ENCODE peak calls at places on chromosomes 4 and X, in seven cellular contexts. One of them, this sample, is unnamed.

GRCh38 chrX:44344194-44344593 is 722 bp upstream of the EFHC2 start:
- DNase-seq in mesendoderm: peak; percentile 9
- DNase-seq in neuronal stem cell: no peak
- DNase-seq in H9: peak; percentile 29
- DNase-seq in IMR-90: no peak
- DNase-seq in trophoblast cell: no peak
- DNase-seq in H1: no peak
- DNase-seq in this sample: no peak

GRCh38 chr4:20592666-20593065 is 107.6 kb upstream of the PACRGL start:
- DNase-seq in H9: no peak
- DNase-seq in trophoblast cell: no peak
- DNase-seq in H1: no peak
- DNase-seq in neuronal stem cell: no peak
- DNase-seq in mesendoderm: no peak
- DNase-seq in IMR-90: peak; percentile 65
- DNase-seq in this sample: peak; percentile 33

GRCh38 chr4:108766058-108766457 is 3.2 kb upstream of the ETNPPL start:
- DNase-seq in trophoblast cell: no peak
- DNase-seq in neuronal stem cell: no peak
- DNase-seq in H1: no peak
- DNase-seq in mesendoderm: no peak
- DNase-seq in H9: no peak
- DNase-seq in IMR-90: no peak
- DNase-seq in this sample: no peak

GRCh38 chr4:147157860-147158701 is 212.4 kb upstream of the TTC29 start:
- DNase-seq in trophoblast cell: no peak
- DNase-seq in H9: peak; percentile 68
- DNase-seq in H1: peak; percentile 75
- DNase-seq in mesendoderm: peak; percentile 30
- DNase-seq in IMR-90: peak; percentile 20
- DNase-seq in neuronal stem cell: peak; percentile 49
- DNase-seq in this sample: peak; percentile 44

GRCh38 chr4:24928708-24929107 is 15.9 kb upstream of the CCDC149 start:
- DNase-seq in H1: no peak
- DNase-seq in IMR-90: no peak
- DNase-seq in H9: no peak
- DNase-seq in mesendoderm: no peak
- DNase-seq in trophoblast cell: no peak
- DNase-seq in neuronal stem cell: no peak
- DNase-seq in this sample: no peak

GRCh38 chr4:113596396-113596795 is 165.1 kb downstream of the CAMK2D start:
- DNase-seq in IMR-90: no peak
- DNase-seq in trophoblast cell: no peak
- DNase-seq in mesendoderm: no peak
- DNase-seq in H9: no peak
- DNase-seq in H1: no peak
- DNase-seq in neuronal stem cell: no peak
- DNase-seq in this sample: no peak

GRCh38 chrX:39203427-39203826 is 402.2 kb downstream of the MID1IP1 start:
- DNase-seq in H9: no peak
- DNase-seq in trophoblast cell: no peak
- DNase-seq in IMR-90: no peak
- DNase-seq in neuronal stem cell: no peak
- DNase-seq in H1: no peak
- DNase-seq in mesendoderm: no peak
- DNase-seq in this sample: no peak

GRCh38 chr4:8528713-8529112 is 51.5 kb upstream of the GPR78 start:
- DNase-seq in H1: no peak
- DNase-seq in IMR-90: peak; percentile 65
- DNase-seq in mesendoderm: no peak
- DNase-seq in H9: no peak
- DNase-seq in trophoblast cell: no peak
- DNase-seq in neuronal stem cell: no peak
- DNase-seq in this sample: peak; percentile 80

GRCh38 chr4:187606581-187606980 is 389.0 kb upstream of the ZFP42 start:
- DNase-seq in H9: peak; percentile 63
- DNase-seq in neuronal stem cell: peak; percentile 44
- DNase-seq in H1: peak; percentile 56
- DNase-seq in IMR-90: peak; percentile 69
- DNase-seq in mesendoderm: peak; percentile 77
- DNase-seq in trophoblast cell: peak; percentile 20
- DNase-seq in this sample: peak; percentile 63

GRCh38 chrX:283115-283845 is 2.1 kb downstream of the PLCXD1 start:
- DNase-seq in mesendoderm: peak; percentile 98
- DNase-seq in IMR-90: peak; percentile 83
- DNase-seq in neuronal stem cell: peak; percentile 88
- DNase-seq in trophoblast cell: peak; percentile 83
- DNase-seq in H1: peak; percentile 90
- DNase-seq in H9: peak; percentile 96
- DNase-seq in this sample: peak; percentile 90

GRCh38 chr4:134089885-134090284 is 111.7 kb downstream of the PABPC4L start:
- DNase-seq in mesendoderm: peak; percentile 78
- DNase-seq in H9: no peak
- DNase-seq in trophoblast cell: peak; percentile 20
- DNase-seq in H1: no peak
- DNase-seq in IMR-90: no peak
- DNase-seq in neuronal stem cell: no peak
- DNase-seq in this sample: no peak

GRCh38 chr4:28279249-28279648 is 1418.6 kb downstream of the STIM2 start:
- DNase-seq in mesendoderm: peak; percentile 22
- DNase-seq in trophoblast cell: no peak
- DNase-seq in H1: no peak
- DNase-seq in IMR-90: no peak
- DNase-seq in neuronal stem cell: no peak
- DNase-seq in H9: no peak
- DNase-seq in this sample: no peak

GRCh38 chr4:40486534-40486933 is 143.1 kb downstream of the RBM47 start:
- DNase-seq in H1: no peak
- DNase-seq in neuronal stem cell: no peak
- DNase-seq in IMR-90: peak; percentile 58
- DNase-seq in H9: no peak
- DNase-seq in mesendoderm: no peak
- DNase-seq in trophoblast cell: no peak
- DNase-seq in this sample: peak; percentile 58

GRCh38 chr4:1365271-1366178 is 18.5 kb downstream of the UVSSA start:
- DNase-seq in H1: no peak
- DNase-seq in trophoblast cell: peak; percentile 81
- DNase-seq in H9: peak; percentile 61
- DNase-seq in IMR-90: no peak
- DNase-seq in neuronal stem cell: no peak
- DNase-seq in mesendoderm: no peak
- DNase-seq in this sample: no peak

GRCh38 chrX:55619547-55619946 is 3.7 kb upstream of the FOXR2 start:
- DNase-seq in trophoblast cell: no peak
- DNase-seq in H1: no peak
- DNase-seq in mesendoderm: no peak
- DNase-seq in IMR-90: no peak
- DNase-seq in H9: no peak
- DNase-seq in neuronal stem cell: no peak
- DNase-seq in this sample: no peak

GRCh38 chrX:13733506-13733905 is 914 bp downstream of the TRAPPC2 start:
- DNase-seq in mesendoderm: no peak
- DNase-seq in H1: no peak
- DNase-seq in H9: no peak
- DNase-seq in IMR-90: peak; percentile 23
- DNase-seq in neuronal stem cell: no peak
- DNase-seq in trophoblast cell: no peak
- DNase-seq in this sample: peak; percentile 13

GRCh38 chrX:131827935-131828334 is 195.2 kb upstream of the STK26 start:
- DNase-seq in trophoblast cell: no peak
- DNase-seq in H1: no peak
- DNase-seq in mesendoderm: peak; percentile 82
- DNase-seq in neuronal stem cell: peak; percentile 42
- DNase-seq in IMR-90: no peak
- DNase-seq in H9: peak; percentile 53
- DNase-seq in this sample: peak; percentile 41

GRCh38 chr4:87410157-87410556 is 12.2 kb upstream of the NUDT9 start:
- DNase-seq in trophoblast cell: no peak
- DNase-seq in H9: no peak
- DNase-seq in H1: no peak
- DNase-seq in neuronal stem cell: no peak
- DNase-seq in IMR-90: peak; percentile 30
- DNase-seq in mesendoderm: no peak
- DNase-seq in this sample: peak; percentile 72

GRCh38 chr4:87410669-87411068 is 11.7 kb upstream of the NUDT9 start:
- DNase-seq in H1: no peak
- DNase-seq in neuronal stem cell: no peak
- DNase-seq in mesendoderm: no peak
- DNase-seq in H9: no peak
- DNase-seq in IMR-90: peak; percentile 37
- DNase-seq in trophoblast cell: no peak
- DNase-seq in this sample: peak; percentile 53

GRCh38 chr4:87416965-87417364 is 5.4 kb upstream of the NUDT9 start:
- DNase-seq in neuronal stem cell: no peak
- DNase-seq in H1: no peak
- DNase-seq in trophoblast cell: no peak
- DNase-seq in IMR-90: no peak
- DNase-seq in H9: no peak
- DNase-seq in mesendoderm: no peak
- DNase-seq in this sample: no peak

GRCh38 chr4:87419578-87420249 is 2.7 kb upstream of the NUDT9 start:
- DNase-seq in mesendoderm: no peak
- DNase-seq in H9: no peak
- DNase-seq in IMR-90: no peak
- DNase-seq in H1: no peak
- DNase-seq in trophoblast cell: no peak
- DNase-seq in neuronal stem cell: no peak
- DNase-seq in this sample: peak; percentile 60

DNA sequence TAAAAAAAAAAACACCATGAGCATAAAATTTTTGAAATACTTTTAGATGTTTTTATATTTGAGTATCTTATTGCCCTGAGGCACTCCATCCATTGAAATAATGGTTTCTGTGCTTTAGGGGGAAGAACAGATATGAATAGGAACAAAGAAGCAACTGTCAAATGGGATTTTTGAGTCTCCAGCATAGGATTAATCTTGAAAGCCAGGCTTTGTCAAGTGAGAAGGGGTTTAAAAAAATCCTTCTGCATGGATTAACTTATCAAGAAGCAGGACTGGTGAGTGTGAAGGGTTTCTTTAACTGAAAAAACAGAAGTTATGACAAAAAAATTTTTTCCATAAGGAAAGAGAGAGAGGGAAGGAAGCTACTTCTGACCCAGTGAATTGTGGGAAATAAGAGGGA is 7.6 kb upstream of the NUDT9 start:
- DNase-seq in H1: no peak
- DNase-seq in H9: no peak
- DNase-seq in mesendoderm: no peak
- DNase-seq in neuronal stem cell: no peak
- DNase-seq in trophoblast cell: no peak
- DNase-seq in IMR-90: no peak
- DNase-seq in this sample: no peak
- H2BK5ac ChIP-seq in H1: no peak overlapping the region
- H2BK5ac ChIP-seq in H9: no peak overlapping the region
- H2BK5ac ChIP-seq in mesendoderm: no peak overlapping the region
- H2BK5ac ChIP-seq in neuronal stem cell: no peak overlapping the region
- H2BK5ac ChIP-seq in trophoblast cell: no peak overlapping the region
- H2BK5ac ChIP-seq in IMR-90: no peak overlapping the region
- H2BK5ac ChIP-seq in this sample: no peak overlapping the region

DNA sequence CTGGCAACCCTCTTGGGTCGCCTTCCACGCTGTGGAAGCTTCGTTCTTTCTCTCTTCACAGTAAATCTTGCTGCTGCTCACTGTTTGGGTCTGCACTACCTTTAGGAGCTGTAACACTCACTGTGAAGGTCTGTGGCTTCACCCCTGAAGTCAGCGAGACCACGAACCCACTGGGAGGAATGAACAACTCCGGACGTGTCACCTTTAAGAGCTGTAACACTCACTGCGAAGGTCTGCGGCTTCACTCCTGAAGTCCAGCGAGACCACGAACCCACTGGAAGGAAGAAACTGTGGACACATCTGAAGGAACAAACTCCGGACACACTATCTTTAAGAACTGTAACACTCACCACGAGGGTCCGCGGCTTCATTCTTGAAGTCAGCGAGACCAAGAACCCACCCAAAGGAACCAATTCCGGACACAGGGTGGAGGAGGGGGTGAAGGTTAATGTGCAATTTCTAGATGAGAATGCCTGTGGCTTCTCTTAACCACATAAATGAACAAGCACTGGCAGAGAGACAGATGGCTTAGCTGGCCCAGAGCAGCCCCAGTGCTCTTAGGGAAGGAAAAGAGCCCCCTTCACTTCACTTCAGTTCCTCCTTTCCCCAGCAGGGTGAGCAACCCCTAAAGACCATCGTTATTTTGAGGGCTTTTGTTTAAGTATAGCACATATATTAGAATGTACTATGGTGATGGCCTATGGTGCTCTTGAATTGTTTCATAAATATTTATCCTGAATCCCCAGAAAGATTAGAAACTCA is 73.0 kb downstream of the LUZP4 start:
- DNase-seq in trophoblast cell: no peak
- DNase-seq in neuronal stem cell: no peak
- DNase-seq in mesendoderm: peak; percentile 18
- DNase-seq in H1: no peak
- DNase-seq in H9: no peak
- DNase-seq in IMR-90: peak; percentile 33
- DNase-seq in this sample: peak; percentile 61
- H3K4ac ChIP-seq in trophoblast cell: no peak overlapping the region
- H3K4ac ChIP-seq in neuronal stem cell: no peak overlapping the region
- H3K4ac ChIP-seq in mesendoderm: no peak overlapping the region
- H3K4ac ChIP-seq in H1: no peak overlapping the region
- H3K4ac ChIP-seq in H9: no peak overlapping the region
- H3K4ac ChIP-seq in IMR-90: no peak overlapping the region
- H3K4ac ChIP-seq in this sample: no peak overlapping the region

DNA sequence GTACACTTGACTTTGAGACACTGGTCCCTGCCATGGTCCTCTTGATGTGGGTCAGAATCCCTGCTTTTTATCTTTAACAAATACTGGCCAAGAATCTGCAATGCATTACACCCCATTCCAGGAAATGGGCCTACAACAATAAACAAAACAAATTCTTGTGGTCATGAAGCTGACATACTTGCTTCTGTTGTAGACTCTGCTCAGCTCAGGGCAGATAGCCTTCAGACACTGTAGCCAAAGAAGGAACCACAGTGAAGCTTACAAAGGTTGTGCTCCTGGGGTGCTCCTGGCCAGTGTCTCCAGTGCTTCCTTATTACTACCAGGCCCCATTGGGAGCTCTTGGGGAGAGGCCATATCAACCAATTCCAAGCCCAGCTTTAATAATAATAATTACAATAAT is 21.8 kb downstream of the KIAA1210 start:
- DNase-seq in mesendoderm: no peak
- DNase-seq in IMR-90: peak; percentile 19
- DNase-seq in neuronal stem cell: no peak
- DNase-seq in H1: no peak
- DNase-seq in trophoblast cell: no peak
- DNase-seq in H9: no peak
- DNase-seq in this sample: peak; percentile 22
- H3K18ac ChIP-seq in mesendoderm: no peak overlapping the region
- H3K18ac ChIP-seq in IMR-90: no peak overlapping the region
- H3K18ac ChIP-seq in neuronal stem cell: no peak overlapping the region
- H3K18ac ChIP-seq in H1: no peak overlapping the region
- H3K18ac ChIP-seq in trophoblast cell: no peak overlapping the region
- H3K18ac ChIP-seq in H9: no peak overlapping the region
- H3K18ac ChIP-seq in this sample: no peak overlapping the region

DNA sequence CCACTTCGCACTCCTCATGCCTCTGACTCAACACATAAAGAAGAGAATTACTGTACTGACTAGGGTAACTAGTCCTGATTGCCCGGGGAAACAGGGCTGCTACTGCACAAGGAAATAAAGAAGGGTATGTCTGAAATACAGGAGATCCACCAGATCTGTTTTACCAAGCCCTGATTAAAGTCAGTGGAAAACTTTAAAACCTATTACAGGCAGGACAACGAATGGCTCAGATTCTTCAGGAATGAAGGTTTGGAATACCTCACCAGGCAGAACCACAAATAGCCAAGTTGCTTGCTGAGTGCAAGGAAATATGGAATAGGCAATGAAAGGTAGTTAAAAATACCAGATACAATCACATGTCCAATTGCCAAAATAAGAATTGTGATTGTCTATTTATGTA is 17.3 kb downstream of the LAMTOR3 start:
- DNase-seq in mesendoderm: no peak
- DNase-seq in IMR-90: no peak
- DNase-seq in trophoblast cell: peak; percentile 23
- DNase-seq in neuronal stem cell: no peak
- DNase-seq in H1: no peak
- DNase-seq in H9: no peak
- DNase-seq in this sample: no peak
- H2BK5ac ChIP-seq in mesendoderm: no peak overlapping the region
- H2BK5ac ChIP-seq in IMR-90: no peak overlapping the region
- H2BK5ac ChIP-seq in trophoblast cell: no peak overlapping the region
- H2BK5ac ChIP-seq in neuronal stem cell: no peak overlapping the region
- H2BK5ac ChIP-seq in H1: no peak overlapping the region
- H2BK5ac ChIP-seq in H9: no peak overlapping the region
- H2BK5ac ChIP-seq in this sample: no peak overlapping the region

This sample was measured in mesenchymal stem cell.